ENCODE peak calls at places on chromosome 18, in six cellular contexts. I is heart right ventricle, T is heart left ventricle, N is GM23338, G is tibial nerve, D is Karpas-422. B is an unnamed sample. For H3K4me1, the result is how much of the 10 kb centered on the place peaks cover.

GRCh38 chr18:9521770-9522169 is 46.5 kb downstream of the RALBP1 start:
- DNase-seq in I (no peak), T (no peak), N (no peak), G (no peak), D (no peak), B (peak)

GRCh38 chr18:9631814-9632496 is 17.6 kb upstream of the PPP4R1 start:
- DNase-seq in I (no peak), T (no peak), N (no peak), G (no peak), D (peak), B (no peak)

GRCh38 chr18:6764382-6764781 is 34.9 kb downstream of the ARHGAP28 start:
- DNase-seq in I (no peak), T (no peak), N (no peak), G (no peak), D (no peak), B (no peak)

GRCh38 chr18:43563780-43564179 is 286.5 kb upstream of the SYT4 start:
- DNase-seq in I (no peak), T (no peak), N (peak), G (no peak), D (peak), B (no peak)

GRCh38 chr18:49874238-49874637 is 60.9 kb upstream of the ACAA2 start:
- DNase-seq in I (no peak), T (no peak), N (no peak), G (no peak), D (no peak), B (no peak)

GRCh38 chr18:3027301-3027700 is 14.4 kb upstream of the LPIN2 start:
- DNase-seq in I (no peak), T (no peak), N (no peak), G (no peak), D (no peak), B (no peak)

GRCh38 chr18:12278153-12278764 is 24.1 kb downstream of the CIDEA start:
- DNase-seq in I (no peak), T (peak), N (peak), G (no peak), D (peak), B (no peak)

GRCh38 chr18:3449702-3450357 is at the start of gene TGIF1:
- DNase-seq in I (peak), T (peak), N (peak), G (peak), D (peak), B (peak)

GRCh38 chr18:48136544-48137353 is 206.3 kb upstream of the SMAD2 start:
- DNase-seq in I (no peak), T (no peak), N (peak), G (no peak), D (no peak), B (no peak)

GRCh38 chr18:10368456-10369453 is 85.7 kb upstream of the APCDD1 start:
- DNase-seq in I (no peak), T (no peak), N (no peak), G (no peak), D (no peak), B (no peak)

GRCh38 chr18:26854292-26854881 is 11.1 kb downstream of the AQP4 start:
- DNase-seq in I (no peak), T (no peak), N (peak), G (no peak), D (no peak), B (no peak)

GRCh38 chr18:35029770-35030169 is 11.4 kb upstream of the MAPRE2 start:
- DNase-seq in I (no peak), T (no peak), N (no peak), G (no peak), D (peak), B (no peak)

GRCh38 chr18:44895176-44895798 is 214.6 kb downstream of the SETBP1 start:
- DNase-seq in I (peak), T (peak), N (no peak), G (peak), D (peak), B (peak)

GRCh38 chr18:50240083-50240563 is 26.2 kb downstream of the CFAP53 start:
- DNase-seq in I (no peak), T (no peak), N (no peak), G (no peak), D (no peak), B (no peak)

GRCh38 chr18:51890762-51891161 is 449.2 kb upstream of the DCC start:
- DNase-seq in I (no peak), T (no peak), N (no peak), G (no peak), D (no peak), B (no peak)

GRCh38 chr18:10149768-10150556 is 236.1 kb downstream of the VAPA start:
- DNase-seq in I (no peak), T (no peak), N (no peak), G (no peak), D (no peak), B (no peak)

GRCh38 chr18:61635901-61636528 is 256.8 kb downstream of the RNF152 start:
- DNase-seq in I (peak), T (peak), N (peak), G (peak), D (peak), B (peak)

GRCh38 chr18:79903787-79904356 is 47.6 kb downstream of the SLC66A2 start:
- DNase-seq in I (no peak), T (peak), N (no peak), G (no peak), D (no peak), B (no peak)

GRCh38 chr18:47287911-47288635 is 36.6 kb upstream of the SKOR2 start:
- DNase-seq in I (no peak), T (no peak), N (no peak), G (no peak), D (peak), B (no peak)

GRCh38 chr18:51007787-51008134 is 22.3 kb upstream of the SMAD4 start:
- DNase-seq in I (no peak), T (no peak), N (no peak), G (no peak), D (no peak), B (no peak)

GRCh38 chr18:68887410-68887809 is 89.5 kb downstream of the CCDC102B start:
- DNase-seq in I (no peak), T (no peak), N (no peak), G (no peak), D (no peak), B (no peak)

GRCh38 chr18:48868468-48869466 is 82.0 kb downstream of the SMAD7 start:
- DNase-seq in I (no peak), T (peak), N (no peak), G (no peak), D (peak), B (no peak)

GRCh38 chr18:49728542-49728941 is 84.8 kb downstream of the ACAA2 start:
- DNase-seq in I (peak), T (no peak), N (peak), G (no peak), D (peak), B (peak)

DNA sequence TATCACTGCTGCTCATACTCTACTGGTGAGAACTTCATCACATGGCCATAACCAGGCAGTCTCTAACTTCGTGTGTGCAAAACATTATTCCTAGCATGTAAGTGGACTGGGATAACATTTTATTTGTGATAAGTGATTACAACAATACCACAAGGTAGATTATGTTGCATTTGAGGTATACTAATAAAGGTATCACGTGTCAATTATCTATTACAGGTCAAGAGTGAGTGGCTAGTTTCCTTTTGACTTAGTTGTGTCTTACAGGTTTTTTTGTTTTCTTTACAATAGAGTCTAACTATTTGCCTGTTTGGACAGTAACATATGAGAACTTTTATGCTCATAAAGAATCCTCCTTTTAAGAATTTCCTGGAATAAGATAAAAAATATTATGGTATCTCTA is 67.2 kb upstream of the DSC1 start:
- DNase-seq in I (no peak), T (no peak), N (no peak), G (no peak), D (no peak), B (no peak)
- H3K4me1 ChIP-seq in I (under half), T (under half), N (under half), G (under half), D (half or more), B (under half)

DNA sequence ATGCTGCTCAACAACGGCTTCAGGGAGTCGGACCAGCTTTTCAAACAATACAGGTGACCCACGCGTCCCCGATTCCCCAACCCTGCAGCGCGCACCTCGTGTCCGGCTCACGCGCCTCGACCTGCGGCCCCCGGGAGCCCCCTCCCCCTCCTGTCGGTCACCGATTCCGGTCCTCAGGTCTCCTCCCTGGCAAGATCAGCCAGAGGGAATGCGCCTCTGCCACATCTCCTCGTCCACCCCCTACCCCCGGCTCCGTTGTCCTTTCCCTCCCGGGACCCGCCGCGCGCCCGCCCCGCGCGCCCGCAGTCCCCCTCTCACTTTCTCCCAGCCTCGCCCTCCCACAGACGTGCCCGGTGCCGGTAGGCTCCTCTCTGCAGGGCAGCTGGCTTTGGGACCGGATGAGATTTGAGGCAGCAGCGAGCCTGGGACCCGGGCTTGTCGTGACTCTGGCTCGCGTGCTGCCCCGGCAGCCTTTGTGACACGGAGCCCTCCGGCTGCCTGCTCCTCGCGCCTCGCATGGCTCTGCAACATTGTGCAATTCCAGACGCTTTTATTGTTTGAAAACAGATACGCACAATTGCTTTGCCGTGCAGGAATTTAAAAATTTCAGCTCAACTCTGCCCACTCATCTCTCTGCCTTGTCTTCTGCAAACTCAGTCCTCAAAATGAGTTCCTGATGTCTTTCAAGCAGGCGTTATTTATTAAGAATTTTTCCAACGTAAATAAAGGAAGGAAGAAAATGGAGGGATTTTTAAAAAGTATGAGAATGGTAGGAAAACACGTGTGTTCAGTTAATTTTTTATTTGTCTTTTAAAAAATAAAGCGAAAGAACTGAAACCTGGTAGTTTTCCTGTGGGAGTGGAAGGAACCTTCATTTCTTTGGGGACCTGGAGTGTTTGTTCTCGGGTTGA is 687 bp downstream of the TTC39C start:
- DNase-seq in I (peak), T (peak), N (peak), G (peak), D (peak), B (peak)
- H3K4me1 ChIP-seq in I (half or more), T (under half), N (under half), G (under half), D (under half), B (under half)

GRCh38 chr18:58952303-58952702 is 87.6 kb downstream of the ZNF532 start:
- DNase-seq in I (no peak), T (no peak), N (no peak), G (no peak), D (no peak), B (no peak)
- H3K4me1 ChIP-seq in I (under half), T (under half), N (under half), G (under half), D (under half), B (under half)

DNA sequence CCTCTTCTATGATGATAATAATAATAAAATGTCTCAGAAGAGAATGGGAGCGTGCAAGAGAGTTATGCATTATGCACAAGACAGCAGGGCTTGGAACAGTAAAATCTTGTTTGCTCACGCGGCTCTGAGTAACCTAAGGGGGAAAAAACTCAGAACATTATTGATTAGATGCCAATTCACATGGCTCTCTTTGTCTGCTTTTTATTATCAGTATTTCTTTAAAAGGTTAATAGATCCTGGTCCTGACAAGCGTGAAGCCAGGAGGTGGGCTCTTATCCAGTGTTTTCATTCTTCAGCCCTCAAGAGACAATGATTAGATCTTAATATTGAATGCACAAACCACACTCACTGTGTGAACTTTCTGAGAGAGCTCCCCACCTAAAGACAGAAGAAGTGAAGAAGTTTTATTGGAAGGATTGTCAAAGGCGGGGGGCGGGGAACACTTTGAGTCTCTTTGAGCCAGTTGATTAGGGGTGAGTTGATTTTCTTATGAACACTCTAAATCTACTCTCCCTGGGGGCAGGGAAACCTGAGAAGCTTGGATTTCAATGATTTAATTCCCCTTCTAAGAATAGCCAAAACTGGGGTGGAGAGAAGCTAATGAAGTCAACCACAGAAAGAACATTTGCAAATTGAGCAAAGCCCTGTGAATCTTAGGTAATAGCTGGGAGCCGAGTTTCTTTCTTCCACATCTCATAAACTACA is 127.5 kb upstream of the CTAGE1 start:
- DNase-seq in I (no peak), T (no peak), N (no peak), G (peak), D (peak), B (no peak)
- H3K4me1 ChIP-seq in I (under half), T (under half), N (under half), G (under half), D (under half), B (under half)

GRCh38 chr18:36456622-36457021 is 159.1 kb downstream of the FHOD3 start:
- DNase-seq in I (no peak), T (no peak), N (no peak), G (no peak), D (peak), B (no peak)

GRCh38 chr18:36457683-36458082 is 160.2 kb downstream of the FHOD3 start:
- DNase-seq in I (no peak), T (no peak), N (no peak), G (no peak), D (peak), B (no peak)

GRCh38 chr18:36459786-36460185 is 162.3 kb downstream of the FHOD3 start:
- DNase-seq in I (no peak), T (no peak), N (no peak), G (no peak), D (peak), B (no peak)

GRCh38 chr18:36460324-36460850 is 162.9 kb downstream of the FHOD3 start:
- DNase-seq in I (no peak), T (no peak), N (no peak), G (no peak), D (peak), B (no peak)

DNA sequence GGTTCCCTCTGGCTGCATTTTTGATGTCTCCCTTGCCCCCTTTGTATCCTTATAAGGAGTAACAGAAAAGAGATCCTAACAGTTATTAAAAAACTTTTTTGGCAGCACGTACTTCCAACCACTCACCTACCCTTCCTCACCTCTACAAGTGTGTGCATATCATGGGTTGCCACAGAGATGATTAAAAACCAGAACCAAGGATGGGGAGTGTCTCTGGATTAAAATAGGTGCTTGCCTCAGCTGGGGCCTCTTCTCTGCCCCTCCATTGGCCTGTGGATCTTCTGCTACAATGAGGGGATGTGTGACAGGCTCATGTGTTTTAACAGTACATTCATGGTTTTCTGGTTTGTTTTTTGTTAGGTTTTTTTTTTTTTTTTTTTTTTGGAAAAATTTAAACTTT is 160.8 kb downstream of the FHOD3 start:
- DNase-seq in I (no peak), T (no peak), N (no peak), G (no peak), D (no peak), B (no peak)
- H3K4me1 ChIP-seq in I (under half), T (under half), N (under half), G (under half), D (under half), B (under half)

DNA sequence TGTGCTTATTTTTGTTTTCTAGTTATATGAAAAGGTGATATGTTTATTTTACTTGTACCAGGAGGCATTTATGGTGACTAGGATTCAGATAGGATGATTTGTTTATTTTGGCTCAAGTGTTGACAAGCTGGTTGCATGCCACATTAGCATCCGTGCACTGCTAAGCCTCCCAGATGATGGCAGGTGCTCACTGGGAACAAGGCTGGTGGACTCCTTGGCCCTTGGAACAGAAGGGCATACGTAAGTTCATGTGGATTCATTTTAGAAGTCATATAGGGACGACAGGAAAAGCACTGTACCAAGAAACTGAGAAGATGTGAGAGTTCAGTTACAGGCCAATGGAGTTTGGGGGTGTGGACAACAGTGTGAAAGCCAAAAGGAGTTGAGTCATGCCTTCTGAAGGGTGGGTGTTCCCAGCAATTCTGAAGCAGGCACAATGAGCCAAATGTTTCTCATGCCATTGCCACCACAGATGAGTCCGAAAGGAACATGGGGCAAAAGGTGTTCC is 166.2 kb downstream of the PHLPP1 start:
- DNase-seq in I (no peak), T (no peak), N (no peak), G (peak), D (no peak), B (no peak)
- H3K4me1 ChIP-seq in I (under half), T (under half), N (half or more), G (under half), D (under half), B (under half)

GRCh38 chr18:59268127-59268721 is 5.0 kb downstream of the RAX start:
- DNase-seq in I (no peak), T (no peak), N (peak), G (no peak), D (no peak), B (no peak)
- H3K4me1 ChIP-seq in I (under half), T (under half), N (half or more), G (under half), D (under half), B (under half)

B was measured in mucosa of descending colon.